ENCODE peak calls at places on chromosome 18, in six cellular contexts. K is endodermal cell; B is effector CD4-positive, alpha-beta T cell; J is progenitor cell of endocrine pancreas; V is activated naive CD4-positive, alpha-beta T cell treated with Interleukin-2 at 50 U/mL for 16 hours; D is SJSA1. O is an unnamed sample.

GRCh38 chr18:63999871-64000270 is 30.0 kb downstream of the SERPINB8 start:
- DNase-seq in D (no peak), B (no peak), K (no peak), V (no peak), J (no peak), O (no peak)

GRCh38 chr18:34028341-34028740 is 196.4 kb downstream of the NOL4 start:
- DNase-seq in K (no peak), V (no peak), D (no peak), J (no peak), B (no peak), O (no peak)

GRCh38 chr18:71209944-71210343 is 921.1 kb downstream of the SOCS6 start:
- DNase-seq in J (no peak), K (no peak), V (no peak), D (no peak), B (no peak), O (no peak)

GRCh38 chr18:55642191-55642590 is 54.2 kb upstream of the TCF4 start:
- DNase-seq in B (no peak), D (no peak), J (no peak), K (no peak), V (no peak), O (no peak)

GRCh38 chr18:56068030-56068671 is 480.2 kb upstream of the TCF4 start:
- DNase-seq in J (no peak), B (no peak), V (no peak), K (no peak), D (peak), O (no peak)

GRCh38 chr18:22188551-22189267 is 19.3 kb downstream of the GATA6 start:
- DNase-seq in J (no peak), D (no peak), B (no peak), K (peak), V (no peak), O (no peak)

GRCh38 chr18:55999641-56000040 is 411.6 kb upstream of the TCF4 start:
- DNase-seq in D (peak), K (no peak), J (no peak), B (no peak), V (no peak), O (no peak)

GRCh38 chr18:7758764-7759163 is 191.6 kb downstream of the PTPRM start:
- DNase-seq in V (no peak), B (no peak), D (no peak), K (no peak), J (no peak), O (no peak)

GRCh38 chr18:79944126-79944731 is 7.2 kb downstream of the SLC66A2 start:
- DNase-seq in V (no peak), K (peak), J (no peak), D (no peak), B (no peak), O (peak)

GRCh38 chr18:4510160-4510559 is 55.1 kb upstream of the DLGAP1 start:
- DNase-seq in B (no peak), D (no peak), J (no peak), K (no peak), V (no peak), O (no peak)

GRCh38 chr18:73478191-73478590 is 610.4 kb upstream of the NETO1 start:
- DNase-seq in J (no peak), V (no peak), D (no peak), B (no peak), K (no peak), O (no peak)

GRCh38 chr18:35458271-35458670 is 39.5 kb downstream of the INO80C start:
- DNase-seq in J (no peak), D (no peak), K (no peak), V (no peak), B (no peak), O (no peak)

GRCh38 chr18:35713545-35713944 is 132.0 kb downstream of the GALNT1 start:
- DNase-seq in D (peak), B (no peak), J (no peak), K (no peak), V (no peak), O (no peak)

GRCh38 chr18:62607708-62608428 is 85.0 kb downstream of the ZCCHC2 start:
- DNase-seq in B (no peak), V (no peak), K (no peak), J (no peak), D (no peak), O (no peak)

GRCh38 chr18:74278058-74278457 is 13.7 kb downstream of the CYB5A start:
- DNase-seq in K (no peak), D (no peak), V (no peak), J (no peak), B (no peak), O (no peak)

GRCh38 chr18:79848294-79848578 is 50.5 kb downstream of the KCNG2 start:
- DNase-seq in J (no peak), K (no peak), B (no peak), V (no peak), D (no peak), O (no peak)

GRCh38 chr18:67425724-67426123 is 90.8 kb downstream of the DSEL start:
- DNase-seq in D (peak), K (no peak), V (no peak), J (no peak), B (no peak), O (no peak)

GRCh38 chr18:74281639-74282358 is 10.0 kb downstream of the CYB5A start:
- DNase-seq in D (no peak), K (no peak), V (no peak), B (no peak), J (no peak), O (no peak)

GRCh38 chr18:51622676-51623075 is 425.2 kb upstream of the MEX3C start:
- DNase-seq in V (no peak), K (peak), J (no peak), D (no peak), B (no peak), O (no peak)

GRCh38 chr18:500556-501405 is at the start of gene COLEC12:
- DNase-seq in B (no peak), K (peak), D (no peak), V (no peak), J (peak), O (no peak)

GRCh38 chr18:49628993-49629795 is 67.3 kb downstream of the LIPG start:
- DNase-seq in J (no peak), V (no peak), K (peak), B (no peak), D (no peak), O (no peak)

GRCh38 chr18:78740876-78741275 is 238.7 kb upstream of the SALL3 start:
- DNase-seq in D (no peak), J (no peak), V (no peak), K (peak), B (no peak), O (no peak)

GRCh38 chr18:48460929-48461583 is 51.9 kb upstream of the ZBTB7C start:
- DNase-seq in K (no peak), D (no peak), J (no peak), V (no peak), B (no peak), O (no peak)

GRCh38 chr18:58239879-58240278 is 195.9 kb downstream of the NEDD4L start:
- DNase-seq in K (no peak), B (no peak), D (no peak), J (no peak), V (no peak), O (no peak)

GRCh38 chr18:80171190-80171872 is 62.3 kb downstream of the ADNP2 start:
- DNase-seq in J (peak), V (peak), B (peak), K (peak), D (peak), O (peak)

GRCh38 chr18:26425148-26425531 is 123.2 kb downstream of the KCTD1 start:
- DNase-seq in J (no peak), B (no peak), K (no peak), D (no peak), V (no peak), O (no peak)

GRCh38 chr18:26650310-26651285 is 102.2 kb upstream of the KCTD1 start:
- DNase-seq in B (no peak), D (no peak), V (no peak), K (peak), J (no peak), O (no peak)

O was measured in activated CD4-positive, alpha-beta memory T cell treated with anti-CD3 and anti-CD28 coated beads, Interleukin-2, amount 10 ng/mL, durations not matched to agents 7 days and 5 days.